ENCODE peak calls at places on chromosomes 3 and 15, in four cellular contexts. D is MM.1S, K is fibroblast of lung, V is GM23248. I is an unnamed sample.

GRCh38 chr15:57820119-57820518 is 113.6 kb downstream of the POLR2M start:
- DNase-seq in K (peak), V (peak), D (no peak), I (no peak)

GRCh38 chr3:127786358-127787070 is 35.8 kb downstream of the MGLL start:
- DNase-seq in V (peak), K (peak), D (no peak), I (no peak)

GRCh38 chr3:155846119-155846518 is 8.1 kb downstream of the SLC33A1 start:
- DNase-seq in K (peak), V (peak), D (no peak), I (no peak)

GRCh38 chr3:104521606-104522336 is 844.9 kb upstream of the ALCAM start:
- DNase-seq in D (peak), K (no peak), V (no peak), I (peak)

GRCh38 chr3:26090589-26090988 is 300.7 kb downstream of the OXSM start:
- DNase-seq in V (no peak), K (no peak), D (no peak), I (no peak)

GRCh38 chr3:139537325-139537724 is 2.2 kb downstream of the RBP1 start:
- DNase-seq in K (peak), V (peak), D (no peak), I (peak)

GRCh38 chr3:176430244-176430893 is 766.9 kb downstream of the TBL1XR1 start:
- DNase-seq in K (peak), D (peak), V (peak), I (no peak)

GRCh38 chr15:35671197-35671596 is 125.2 kb upstream of the DPH6 start:
- DNase-seq in K (peak), D (no peak), V (peak), I (no peak)

GRCh38 chr3:159654183-159655134 is 334.2 kb upstream of the IL12A start:
- DNase-seq in D (no peak), V (no peak), K (no peak), I (no peak)

GRCh38 chr3:189404036-189404435 is 227.2 kb upstream of the TP63 start:
- DNase-seq in V (no peak), D (no peak), K (no peak), I (no peak)

GRCh38 chr3:22117091-22117490 is 366.1 kb upstream of the ZNF385D start:
- DNase-seq in D (no peak), V (no peak), K (no peak), I (no peak)

GRCh38 chr3:190785047-190785446 is 77.4 kb downstream of the GMNC start:
- DNase-seq in V (no peak), D (no peak), K (no peak), I (no peak)

GRCh38 chr3:78165876-78166275 is 1126.0 kb downstream of the ROBO2 start:
- DNase-seq in K (no peak), V (no peak), D (no peak), I (no peak)

GRCh38 chr15:65395567-65396185 is 17.9 kb upstream of the IGDCC3 start:
- DNase-seq in K (no peak), V (no peak), D (no peak), I (no peak)

GRCh38 chr15:55606214-55606613 is 18.1 kb upstream of the PYGO1 start:
- DNase-seq in D (no peak), V (no peak), K (no peak), I (no peak)

GRCh38 chr15:98647026-98647773 is 1.1 kb upstream of the IGF1R start:
- DNase-seq in V (peak), D (peak), K (peak), I (no peak)

GRCh38 chr15:68025860-68026424 is 28.2 kb upstream of the PIAS1 start:
- DNase-seq in V (no peak), D (no peak), K (peak), I (no peak)

GRCh38 chr3:46465196-46465520 is 453 bp upstream of the LTF start:
- DNase-seq in D (no peak), V (no peak), K (no peak), I (no peak)

GRCh38 chr15:89175617-89176191 is 45.7 kb downstream of the RLBP1 start:
- DNase-seq in V (no peak), D (no peak), K (no peak), I (no peak)

GRCh38 chr3:69999191-70000027 is at the start of gene SAMMSON:
- DNase-seq in D (no peak), K (peak), V (peak), I (no peak)

GRCh38 chr3:146543461-146544012 is 870 bp downstream of the PLSCR1 start:
- DNase-seq in D (no peak), V (peak), K (peak), I (no peak)

GRCh38 chr3:188188911-188189310 is 35.0 kb downstream of the LPP start:
- DNase-seq in V (no peak), D (no peak), K (no peak), I (no peak)

GRCh38 chr3:73363093-73363492 is 261.6 kb downstream of the PDZRN3 start:
- DNase-seq in D (no peak), V (no peak), K (no peak), I (no peak)

DNA sequence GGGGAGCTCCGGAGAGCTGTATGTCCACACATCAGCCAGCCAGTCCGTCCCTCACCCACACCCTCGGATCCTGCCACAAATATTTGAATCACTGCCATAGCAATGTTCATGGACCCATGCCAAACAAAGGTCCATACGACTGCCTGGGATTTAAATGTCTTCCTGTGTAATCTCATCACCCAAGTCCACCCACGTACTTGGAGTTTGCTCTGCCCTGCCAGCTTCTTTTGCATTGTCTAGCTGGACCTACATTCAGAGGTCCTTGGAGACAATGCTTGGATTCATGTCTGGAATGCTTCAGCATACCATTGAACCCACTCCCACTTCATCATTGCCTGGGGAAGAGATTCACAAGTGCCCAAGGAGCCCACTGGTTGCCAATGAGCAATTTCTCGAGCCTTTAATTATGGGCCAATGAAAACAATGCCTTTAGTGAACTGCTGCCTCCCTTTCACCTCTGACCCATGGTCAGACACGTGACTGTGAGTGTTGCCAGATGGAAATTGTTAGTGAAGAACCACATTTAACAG is 90.4 kb upstream of the PHLDB2 start:
- DNase-seq in V (peak), D (no peak), K (peak), I (no peak)
- H2AFZ ChIP-seq in V (peak), D (no peak), K (no peak), I (peak)

GRCh38 chr3:194134757-194135515 is 1.0 kb upstream of the HES1 start:
- DNase-seq in K (peak), D (peak), V (peak), I (no peak)
- H2AFZ ChIP-seq in K (peak), D (peak), V (peak), I (no peak)

GRCh38 chr3:153320585-153321128 is 158.6 kb downstream of the RAP2B start:
- DNase-seq in D (no peak), V (no peak), K (no peak), I (no peak)
- H2AFZ ChIP-seq in D (peak), V (peak), K (no peak), I (peak)

GRCh38 chr3:65974505-65974904 is 64.2 kb downstream of the MAGI1 start:
- DNase-seq in V (no peak), K (no peak), D (no peak), I (no peak)

GRCh38 chr3:65978116-65978515 is 60.6 kb downstream of the MAGI1 start:
- DNase-seq in V (no peak), D (no peak), K (peak), I (no peak)

GRCh38 chr3:65975031-65975430 is 63.7 kb downstream of the MAGI1 start:
- DNase-seq in K (no peak), D (no peak), V (no peak), I (no peak)

GRCh38 chr3:65979731-65980130 is 59.0 kb downstream of the MAGI1 start:
- DNase-seq in K (peak), V (peak), D (no peak), I (no peak)

DNA sequence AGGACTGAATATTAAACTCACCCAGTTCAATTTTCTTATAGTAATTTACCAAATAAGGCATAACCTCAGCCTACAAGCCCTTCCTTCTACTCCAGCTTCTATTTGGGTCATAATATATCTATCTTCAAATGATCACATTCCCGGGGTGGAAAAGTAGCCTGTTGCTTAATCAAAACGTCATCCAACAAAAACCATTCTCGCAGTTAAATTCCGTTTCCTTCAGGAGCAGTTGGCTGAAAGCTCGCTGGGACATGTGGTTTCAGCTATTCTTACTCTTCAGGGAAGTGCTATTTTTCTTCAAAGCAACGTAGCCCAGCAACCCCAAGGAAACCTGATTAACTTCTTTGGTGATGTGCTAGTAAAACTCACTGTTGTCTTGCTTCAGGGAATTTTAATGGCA is 59.6 kb downstream of the MAGI1 start:
- DNase-seq in V (peak), K (peak), D (no peak), I (no peak)
- H2AFZ ChIP-seq in V (peak), K (no peak), D (no peak), I (peak)

DNA sequence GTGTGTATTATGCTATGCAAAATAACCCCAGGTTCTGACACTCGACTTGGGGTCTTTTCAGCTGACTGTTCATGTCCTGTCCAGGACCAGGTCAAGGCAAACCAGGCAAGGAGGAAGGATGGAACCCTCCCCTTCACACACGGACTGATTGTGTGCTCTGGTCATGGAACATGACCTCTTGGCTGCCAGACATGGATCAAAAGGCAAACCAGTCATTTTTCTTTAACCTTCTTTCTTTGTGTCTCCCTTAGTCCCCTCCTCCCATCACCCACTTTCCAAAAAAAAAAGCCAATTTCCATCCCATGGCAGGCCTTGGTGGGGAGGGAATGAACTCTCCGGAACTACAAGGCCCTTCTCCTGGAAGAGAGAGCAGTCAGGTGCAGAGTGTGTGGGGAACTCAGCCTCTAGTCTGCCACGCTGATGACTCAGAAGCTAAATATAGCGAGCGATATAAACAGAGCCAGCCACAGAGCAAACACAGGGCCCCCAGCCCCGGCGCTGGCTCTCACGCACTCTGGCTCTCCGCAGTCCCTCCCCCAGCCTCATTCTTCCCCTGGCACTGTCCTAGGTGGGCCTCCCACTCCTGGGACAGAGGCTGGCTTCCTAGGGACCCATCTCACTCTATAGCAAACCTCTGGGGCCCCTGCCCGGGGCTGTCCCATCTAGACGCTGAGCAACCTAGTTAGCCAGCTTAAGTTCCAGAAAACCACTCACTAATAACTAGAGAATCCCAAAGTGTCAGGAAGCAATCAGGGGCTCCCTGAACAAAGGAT is 10.0 kb downstream of the BMF start:
- DNase-seq in D (peak), K (peak), V (peak), I (no peak)
- H2AFZ ChIP-seq in D (no peak), K (no peak), V (peak), I (no peak)

I was measured in keratinocyte.